ENCODE peak calls at places on chromosomes 4 and X, in four cellular contexts. V, N, G and M are unnamed samples.

GRCh38 chrX:51836823-51837222 is 56.6 kb upstream of the MAGED1 start:
- DNase-seq in G (no peak), V (no peak), N (no peak), M (no peak)

GRCh38 chrX:141314441-141314840 is 72.1 kb upstream of the SPANXC start:
- DNase-seq in G (no peak), N (no peak), V (peak; percentile 51), M (no peak)

GRCh38 chrX:94871640-94872039 is 1197.6 kb downstream of the FAM133A start:
- DNase-seq in N (no peak), G (no peak), V (no peak), M (no peak)

GRCh38 chrX:98357146-98357545 is 1473.4 kb downstream of the RPA4 start:
- DNase-seq in N (no peak), V (no peak), G (no peak), M (no peak)

GRCh38 chr4:76830612-76831474 is 67.1 kb downstream of the SOWAHB start:
- DNase-seq in V (peak; percentile 80), G (peak; percentile 47), N (peak; percentile 50), M (no peak)

GRCh38 chrX:136608295-136608933 is 39.5 kb upstream of the CD40LG start:
- DNase-seq in G (peak; percentile 3), V (peak; percentile 57), N (peak; percentile 42), M (peak; percentile 65)

GRCh38 chr4:125359960-125360628 is 45.3 kb downstream of the FAT4 start:
- DNase-seq in V (no peak), G (no peak), N (peak; percentile 42), M (no peak)

GRCh38 chr4:41384992-41385391 is 128.3 kb downstream of the UCHL1 start:
- DNase-seq in V (no peak), G (no peak), N (no peak), M (no peak)

GRCh38 chrX:40496728-40497127 is 84.0 kb upstream of the ATP6AP2 start:
- DNase-seq in V (no peak), N (peak; percentile 50), G (no peak), M (no peak)

GRCh38 chr4:577499-578450 is 1.7 kb upstream of the TMEM271 start:
- DNase-seq in N (peak; percentile 70), G (no peak), V (no peak), M (no peak)

GRCh38 chr4:103915224-103915869 is 195.6 kb upstream of the TACR3 start:
- DNase-seq in V (peak; percentile 25), N (peak; percentile 45), G (peak; percentile 19), M (peak; percentile 65)

GRCh38 chr4:76951333-76952033 is 1.9 kb downstream of the SEPTIN11 start:
- DNase-seq in V (no peak), G (no peak), N (no peak), M (no peak)

GRCh38 chrX:38108364-38108763 is 102.0 kb downstream of the SYTL5 start:
- DNase-seq in N (no peak), V (no peak), G (no peak), M (no peak)

GRCh38 chr4:140291259-140291658 is 82.2 kb upstream of the SCOC start:
- DNase-seq in V (peak; percentile 47), N (no peak), G (no peak), M (no peak)

GRCh38 chr4:184746532-184746870 is 12.6 kb upstream of the CENPU start:
- DNase-seq in G (no peak), V (peak; percentile 82), N (no peak), M (no peak)

GRCh38 chr4:107838763-107839162 is 14.0 kb downstream of the SGMS2 start:
- DNase-seq in V (no peak), N (no peak), G (no peak), M (no peak)

GRCh38 chr4:7838136-7838782 is 101.4 kb downstream of the AFAP1 start:
- DNase-seq in N (no peak), V (no peak), G (no peak), M (no peak)

GRCh38 chr4:33467291-33467690 is 2747.1 kb downstream of the PCDH7 start:
- DNase-seq in N (no peak), V (no peak), G (no peak), M (no peak)

GRCh38 chr4:60078984-60079383 is 1121.1 kb upstream of the ADGRL3 start:
- DNase-seq in G (no peak), N (no peak), V (no peak), M (no peak)

GRCh38 chr4:53767503-53767902 is 176.2 kb upstream of the LNX1 start:
- DNase-seq in V (no peak), G (no peak), N (no peak), M (no peak)

GRCh38 chr4:7432531-7433375 is 2.0 kb downstream of the PSAPL1 start:
- DNase-seq in N (no peak), G (no peak), V (no peak), M (no peak)

GRCh38 chr4:140012688-140013087 is 141.3 kb downstream of the MAML3 start:
- DNase-seq in V (peak; percentile 93), N (peak; percentile 68), G (peak; percentile 50), M (peak; percentile 10)

GRCh38 chr4:151409470-151410313 is 716 bp downstream of the FHIP1A start:
- DNase-seq in V (peak; percentile 52), G (peak; percentile 3), N (peak; percentile 68), M (no peak)

GRCh38 chrX:38347136-38347535 is 5.3 kb upstream of the OTC start:
- DNase-seq in V (peak; percentile 41), G (no peak), N (no peak), M (no peak)

GRCh38 chr4:76250962-76251361 is 559 bp upstream of the FAM47E start:
- DNase-seq in G (no peak), V (no peak), N (no peak), M (peak; percentile 13)

GRCh38 chr4:77538574-77539157 is 67.0 kb upstream of the CXCL13 start:
- DNase-seq in V (peak; percentile 71), N (no peak), G (peak; percentile 27), M (peak; percentile 53)

GRCh38 chr4:155207534-155208257 is 740 bp upstream of the NPY2R start:
- DNase-seq in G (no peak), V (peak; percentile 64), N (peak; percentile 83), M (no peak)

GRCh38 chr4:52750819-52751348 is 341 bp downstream of the ERVMER34-1 start:
- DNase-seq in V (peak; percentile 14), N (no peak), G (peak; percentile 16), M (no peak)

GRCh38 chr4:53688186-53688790 is 97.0 kb upstream of the LNX1 start:
- DNase-seq in V (peak; percentile 96), N (no peak), G (no peak), M (peak; percentile 88)

GRCh38 chr4:14072506-14072905 is 445.0 kb upstream of the BOD1L1 start:
- DNase-seq in G (no peak), N (no peak), V (no peak), M (no peak)

GRCh38 chr4:112168719-112169500 is 23.7 kb downstream of the FAM241A start:
- DNase-seq in G (peak; percentile 49), V (no peak), N (no peak), M (no peak)

GRCh38 chr4:112170451-112170993 is 25.3 kb downstream of the FAM241A start:
- DNase-seq in N (no peak), G (peak; percentile 94), V (peak; percentile 78), M (no peak)

GRCh38 chr4:112172180-112172579 is 26.9 kb downstream of the FAM241A start:
- DNase-seq in V (no peak), G (no peak), N (no peak), M (peak; percentile 37)

DNA sequence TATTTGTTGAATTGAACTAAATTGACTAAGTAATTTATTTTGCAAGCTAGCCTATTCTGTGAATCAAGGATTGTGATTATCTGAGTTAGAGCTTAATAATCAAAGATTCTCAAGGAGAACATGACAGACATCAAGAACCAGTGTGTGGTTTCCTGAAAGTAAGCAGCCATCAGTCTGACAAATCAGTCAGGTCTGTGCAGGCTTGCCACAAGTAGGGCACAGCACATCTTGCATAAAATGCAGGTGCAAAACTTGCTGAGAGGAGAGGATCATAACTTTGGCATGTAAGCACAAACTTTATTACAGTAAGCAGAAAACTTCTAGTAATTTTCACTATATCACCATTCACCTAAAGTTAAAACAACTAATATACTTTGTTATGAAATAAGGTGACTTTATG is 22.5 kb downstream of the FAM241A start:
- DNase-seq in G (no peak), V (peak; percentile 7), N (no peak), M (peak; percentile 77)
- TF ChIP-seq EZH2phosphoT487 in G (no peak), V (no peak), N (no peak), M (no peak)

DNA sequence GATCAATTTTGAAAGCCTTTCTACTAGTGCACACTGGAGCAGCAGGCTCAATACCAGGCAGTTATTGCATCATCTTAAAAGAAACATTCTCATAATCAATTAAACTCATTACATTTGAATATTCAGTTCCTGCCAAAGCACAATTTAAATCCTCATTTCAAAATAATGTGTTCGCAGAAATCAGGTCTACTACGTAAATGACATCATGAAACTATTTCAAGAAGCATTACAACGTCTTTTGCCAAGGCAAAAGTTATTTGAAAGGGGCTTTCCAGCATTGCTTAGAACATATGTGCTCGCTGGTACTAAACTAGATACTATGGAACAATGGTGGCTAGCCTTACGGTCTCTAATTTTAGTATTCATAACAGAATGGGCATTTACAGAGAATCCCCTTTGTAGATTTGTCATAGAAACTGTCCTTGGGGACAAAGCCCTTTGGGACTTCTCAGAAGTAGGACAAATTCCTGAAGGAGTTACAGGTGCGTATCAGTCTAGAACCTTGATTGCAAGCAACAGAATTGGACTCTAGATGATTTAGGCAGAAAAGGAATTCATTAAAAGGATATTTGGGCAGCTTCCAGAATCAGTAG is 27.6 kb upstream of the HUWE1 start:
- DNase-seq in V (no peak), N (no peak), G (no peak), M (no peak)
- TF ChIP-seq EZH2phosphoT487 in V (no peak), N (no peak), G (no peak), M (no peak)

GRCh38 chr4:88333741-88334405 is 44.8 kb upstream of the HERC6 start:
- DNase-seq in N (no peak), V (no peak), G (no peak), M (no peak)
- TF ChIP-seq EZH2phosphoT487 in N (no peak), V (no peak), G (no peak), M (no peak)

DNA sequence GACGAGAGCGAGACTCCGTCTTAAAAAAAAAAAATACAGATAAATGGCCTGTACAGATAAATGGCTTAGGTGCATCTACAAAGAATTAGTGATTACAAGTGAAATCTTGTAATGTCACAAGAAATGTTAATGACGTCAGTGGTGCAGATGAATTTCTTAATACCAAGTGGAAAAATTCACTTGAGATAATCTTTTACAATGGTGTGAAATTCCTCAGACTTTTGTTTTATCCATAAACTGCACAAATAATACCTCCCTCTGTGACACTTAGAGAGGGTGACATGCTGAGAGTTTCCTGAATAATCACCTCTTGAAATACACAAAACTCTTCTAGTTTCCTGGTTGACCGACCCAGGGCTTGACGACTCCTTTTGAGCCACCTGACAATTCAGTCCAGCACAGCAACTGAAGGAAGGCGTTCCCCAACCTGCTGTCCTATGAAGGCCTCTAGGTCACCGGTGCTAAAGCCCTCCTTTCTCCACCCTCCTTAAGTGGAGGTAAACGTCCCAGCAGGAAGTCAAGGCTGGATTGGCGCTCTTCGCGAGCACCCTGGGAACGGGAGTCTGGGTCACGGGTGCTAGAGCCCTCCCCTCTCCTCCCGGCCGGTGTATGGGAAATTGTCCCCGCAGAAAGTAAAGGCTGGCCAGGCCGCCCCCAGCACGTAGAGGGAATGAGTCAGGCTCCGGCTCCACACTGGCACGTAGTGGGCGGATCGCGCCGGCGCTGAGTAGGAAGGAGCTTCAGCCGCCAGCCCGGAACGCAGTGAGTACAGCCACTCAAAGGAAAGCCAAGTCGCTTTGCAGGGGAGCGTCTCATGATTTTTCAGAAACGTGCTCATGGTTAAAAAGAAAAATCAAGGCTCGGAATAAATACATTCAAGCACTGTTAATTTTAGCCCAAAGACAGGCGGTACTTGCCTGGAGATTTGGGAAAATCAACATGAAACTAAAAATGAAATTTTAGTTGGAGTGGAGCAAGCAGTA is at the start of gene TMEM144:
- DNase-seq in V (peak; percentile 88), N (peak; percentile 88), G (peak; percentile 89), M (peak; percentile 77)
- TF ChIP-seq EZH2phosphoT487 in V (no peak), N (no peak), G (no peak), M (no peak)